ENCODE peak calls at places on chromosomes 7 and 10, in eight cellular contexts. V, A, K, G, B, T, R and F are unnamed samples. For H3K36me3, the result is how much of the 10 kb centered on the place peaks cover.

GRCh38 chr10:45000764-45001381 is at the start of gene ZNF22:
- DNase-seq in G (peak), V (peak), B (peak), T (peak), R (no peak), K (peak), A (no peak), F (no peak)

GRCh38 chr10:96416643-96417042 is 57.8 kb upstream of the OPALIN start:
- DNase-seq in B (peak), R (peak), T (peak), K (peak), G (no peak), A (no peak), V (peak), F (no peak)

GRCh38 chr7:232571-233455 is 40.4 kb downstream of the FAM20C start:
- DNase-seq in K (no peak), A (no peak), T (no peak), V (no peak), R (no peak), B (peak), G (no peak), F (no peak)

GRCh38 chr7:132655071-132655761 is 78.9 kb upstream of the PLXNA4 start:
- DNase-seq in R (no peak), B (peak), G (peak), V (peak), K (peak), T (no peak), A (no peak), F (no peak)

GRCh38 chr7:68038621-68039314 is 1042.1 kb downstream of the TYW1 start:
- DNase-seq in B (no peak), A (no peak), T (no peak), V (no peak), R (peak), G (no peak), K (no peak), F (no peak)

GRCh38 chr7:135672560-135673359 is 10.4 kb downstream of the STMP1 start:
- DNase-seq in B (no peak), T (peak), R (peak), V (no peak), K (no peak), A (no peak), G (no peak), F (no peak)

GRCh38 chr10:49599546-49599945 is 10.6 kb upstream of the SLC18A3 start:
- DNase-seq in T (peak), K (no peak), G (no peak), V (no peak), R (no peak), A (no peak), B (no peak), F (no peak)

GRCh38 chr7:123570390-123571182 is 13.0 kb upstream of the NDUFA5 start:
- DNase-seq in K (no peak), V (no peak), G (no peak), T (no peak), R (no peak), B (no peak), A (no peak), F (no peak)

GRCh38 chr10:86293323-86293840 is 73.2 kb downstream of the GRID1 start:
- DNase-seq in T (no peak), V (peak), G (peak), K (no peak), B (peak), A (no peak), R (no peak), F (peak)

GRCh38 chr10:77548671-77549070 is 88.9 kb downstream of the KCNMA1 start:
- DNase-seq in T (no peak), B (no peak), K (no peak), R (no peak), G (no peak), A (no peak), V (no peak), F (no peak)

GRCh38 chr10:112915590-112916572 is 34.2 kb upstream of the TCF7L2 start:
- DNase-seq in K (no peak), A (peak), V (no peak), T (no peak), B (no peak), G (peak), R (peak), F (no peak)

GRCh38 chr7:132187869-132188789 is 388.1 kb downstream of the PLXNA4 start:
- DNase-seq in T (no peak), A (no peak), R (no peak), G (no peak), B (no peak), K (no peak), V (peak), F (no peak)

GRCh38 chr7:73701357-73701995 is 18.0 kb downstream of the STX1A start:
- DNase-seq in G (no peak), A (no peak), B (no peak), K (no peak), R (peak), V (peak), T (no peak), F (no peak)

GRCh38 chr7:85593355-85593754 is 406.5 kb upstream of the SEMA3D start:
- DNase-seq in V (no peak), B (no peak), A (no peak), G (no peak), K (no peak), T (no peak), R (no peak), F (no peak)

GRCh38 chr7:903921-904755 is 27.8 kb downstream of the GET4 start:
- DNase-seq in B (no peak), T (no peak), K (no peak), R (no peak), G (no peak), V (no peak), A (no peak), F (no peak)

GRCh38 chr7:17474724-17475344 is 176.4 kb downstream of the AHR start:
- DNase-seq in G (no peak), A (no peak), R (peak), K (no peak), V (no peak), B (no peak), T (no peak), F (no peak)

GRCh38 chr10:101284171-101285092 is 55.2 kb upstream of the LBX1 start:
- DNase-seq in V (peak), R (no peak), G (no peak), A (no peak), K (no peak), T (no peak), B (no peak), F (no peak)

GRCh38 chr10:86179961-86180360 is 186.6 kb downstream of the GRID1 start:
- DNase-seq in B (no peak), V (no peak), G (no peak), T (no peak), K (no peak), R (no peak), A (no peak), F (peak)

GRCh38 chr10:6114299-6114698 is 25.5 kb downstream of the RBM17 start:
- DNase-seq in G (no peak), A (no peak), K (no peak), T (no peak), V (no peak), R (no peak), B (no peak), F (no peak)
- H3K36me3 ChIP-seq in G (half or more), A (under half), K (under half), T (half or more), V (half or more), R (under half), B (half or more), F (half or more)

DNA sequence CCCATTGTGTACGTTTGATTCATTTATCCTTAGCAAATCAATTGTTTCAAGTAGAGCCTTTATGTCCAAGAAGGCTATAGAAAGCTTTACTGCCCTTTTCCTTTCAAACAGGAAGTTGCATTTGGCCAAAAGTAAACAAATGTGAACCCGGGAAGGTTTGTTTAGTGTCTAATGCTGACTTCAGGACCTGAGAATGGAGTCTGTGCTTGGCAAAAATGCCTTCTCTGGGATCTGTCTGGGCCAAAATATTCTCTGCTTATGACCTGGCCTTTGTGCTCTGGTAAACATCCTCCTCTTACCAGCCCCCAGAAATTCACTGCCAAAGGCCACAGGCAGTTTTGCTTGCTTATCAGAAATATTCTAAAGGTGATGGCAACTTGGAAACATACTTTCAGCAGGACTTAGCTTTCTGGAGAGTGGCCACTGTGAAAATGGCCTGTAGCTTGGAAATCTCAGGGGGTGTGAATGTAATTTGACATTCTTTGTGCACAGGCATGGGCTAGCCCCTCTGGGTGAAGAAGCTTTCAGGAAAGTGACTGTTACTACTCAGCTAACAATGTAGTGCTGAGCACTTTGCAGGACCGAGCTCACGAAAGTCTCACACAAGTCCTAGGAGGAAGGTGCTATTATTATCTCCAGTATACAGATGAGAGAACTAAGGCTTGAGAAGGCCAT is 199.5 kb downstream of the PTEN start:
- DNase-seq in V (no peak), K (no peak), A (no peak), G (no peak), T (no peak), R (peak), B (no peak), F (no peak)
- TF ChIP-seq EP300 in V (no peak), K (no peak), A (no peak), G (no peak), T (no peak), R (no peak), B (no peak), F (no peak)

GRCh38 chr10:59391060-59391459 is 28.7 kb upstream of the FAM13C start:
- DNase-seq in T (no peak), K (no peak), B (no peak), A (no peak), V (no peak), G (no peak), R (no peak), F (no peak)

GRCh38 chr10:59387951-59388431 is 25.6 kb upstream of the FAM13C start:
- DNase-seq in G (no peak), B (no peak), R (no peak), T (no peak), K (no peak), V (no peak), A (no peak), F (no peak)

GRCh38 chr10:59384761-59385160 is 22.4 kb upstream of the FAM13C start:
- DNase-seq in A (no peak), K (no peak), R (no peak), V (no peak), B (no peak), T (no peak), G (no peak), F (no peak)

GRCh38 chr10:59383908-59384307 is 21.6 kb upstream of the FAM13C start:
- DNase-seq in B (no peak), G (no peak), V (no peak), A (no peak), R (no peak), K (no peak), T (no peak), F (no peak)

GRCh38 chr10:59388577-59388976 is 26.2 kb upstream of the FAM13C start:
- DNase-seq in K (no peak), G (no peak), R (no peak), V (no peak), B (no peak), T (no peak), A (no peak), F (no peak)
- TF ChIP-seq CTCF in K (no peak), G (no peak), R (no peak), V (peak), B (no peak), T (no peak), A (peak), F (no peak)

GRCh38 chr7:130882396-130882795 is 148.4 kb upstream of the KLF14 start:
- DNase-seq in A (no peak), B (no peak), K (no peak), R (no peak), T (no peak), G (no peak), V (peak), F (no peak)

GRCh38 chr7:130883928-130884327 is 149.9 kb upstream of the KLF14 start:
- DNase-seq in T (no peak), R (no peak), B (no peak), V (peak), A (no peak), G (no peak), K (no peak), F (no peak)

GRCh38 chr7:130880668-130881067 is 146.7 kb upstream of the KLF14 start:
- DNase-seq in B (no peak), G (no peak), T (no peak), R (no peak), V (peak), A (no peak), K (no peak), F (no peak)

GRCh38 chr7:130881091-130881798 is 147.2 kb upstream of the KLF14 start:
- DNase-seq in V (no peak), K (no peak), B (no peak), R (no peak), T (no peak), A (no peak), G (no peak), F (no peak)

DNA sequence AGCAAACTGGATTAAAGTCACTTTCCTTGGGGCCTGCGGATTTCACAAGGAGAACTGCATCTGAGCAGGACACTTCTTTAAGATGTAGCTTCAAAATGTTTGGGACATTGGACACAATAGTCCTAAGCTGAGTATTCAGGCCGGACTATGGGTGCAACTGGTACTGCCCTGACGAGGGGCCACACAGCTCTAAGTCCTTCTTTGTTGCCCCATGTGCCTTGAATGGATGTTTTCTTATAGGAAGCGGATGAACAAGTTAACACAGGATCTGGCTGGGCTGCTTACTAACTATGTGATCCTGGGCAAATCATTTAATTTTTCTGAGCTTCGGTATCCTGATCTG is 147.8 kb upstream of the KLF14 start:
- DNase-seq in K (no peak), T (no peak), A (no peak), B (no peak), G (no peak), R (no peak), V (peak), F (no peak)
- H3K36me3 ChIP-seq in K (under half), T (half or more), A (under half), B (half or more), G (half or more), R (under half), V (under half), F (half or more)

DNA sequence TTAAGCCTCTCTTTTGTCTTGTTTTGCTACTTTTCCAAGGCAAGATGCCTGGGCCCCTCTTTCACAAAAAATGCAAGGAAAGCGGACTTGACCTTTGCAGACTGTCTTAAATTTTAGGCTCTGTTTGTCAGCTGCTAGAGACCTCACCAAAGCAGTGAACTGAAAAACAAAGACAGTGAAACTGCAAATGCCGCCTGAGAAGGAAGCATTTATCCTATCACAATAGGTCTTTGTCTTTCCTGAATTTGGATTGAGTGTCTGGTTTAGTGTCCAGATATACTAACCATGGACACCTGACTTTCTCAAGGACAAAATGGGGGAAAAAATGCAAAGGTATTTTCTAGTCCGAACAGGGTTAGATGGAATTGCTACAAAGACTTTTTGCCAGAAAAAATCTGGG is 256.9 kb downstream of the INHBA start:
- DNase-seq in K (no peak), G (no peak), T (peak), B (no peak), V (no peak), A (no peak), R (no peak), F (no peak)
- TF ChIP-seq EP300 in K (no peak), G (no peak), T (no peak), B (no peak), V (no peak), A (no peak), R (no peak), F (no peak)

GRCh38 chr7:142401951-142402350 is 144.1 kb upstream of the PRSS58 start:
- DNase-seq in G (no peak), K (no peak), B (no peak), T (no peak), A (no peak), R (no peak), V (no peak), F (no peak)
- TF ChIP-seq CTCF in G (no peak), K (no peak), B (no peak), T (no peak), A (no peak), R (no peak), V (no peak), F (no peak)

GRCh38 chr10:79293841-79294705 is 53.2 kb upstream of the PPIF start:
- DNase-seq in B (no peak), G (no peak), A (no peak), T (no peak), V (no peak), K (no peak), R (no peak), F (no peak)

GRCh38 chr10:79298403-79299244 is 48.6 kb upstream of the PPIF start:
- DNase-seq in V (no peak), K (no peak), A (no peak), B (peak), R (peak), G (peak), T (no peak), F (no peak)

GRCh38 chr10:79299397-79300370 is 47.6 kb upstream of the PPIF start:
- DNase-seq in V (no peak), A (no peak), K (no peak), G (no peak), T (no peak), R (no peak), B (no peak), F (no peak)

GRCh38 chr10:79295593-79295992 is 51.7 kb upstream of the PPIF start:
- DNase-seq in G (no peak), K (no peak), R (no peak), V (no peak), B (no peak), T (no peak), A (no peak), F (no peak)

DNA sequence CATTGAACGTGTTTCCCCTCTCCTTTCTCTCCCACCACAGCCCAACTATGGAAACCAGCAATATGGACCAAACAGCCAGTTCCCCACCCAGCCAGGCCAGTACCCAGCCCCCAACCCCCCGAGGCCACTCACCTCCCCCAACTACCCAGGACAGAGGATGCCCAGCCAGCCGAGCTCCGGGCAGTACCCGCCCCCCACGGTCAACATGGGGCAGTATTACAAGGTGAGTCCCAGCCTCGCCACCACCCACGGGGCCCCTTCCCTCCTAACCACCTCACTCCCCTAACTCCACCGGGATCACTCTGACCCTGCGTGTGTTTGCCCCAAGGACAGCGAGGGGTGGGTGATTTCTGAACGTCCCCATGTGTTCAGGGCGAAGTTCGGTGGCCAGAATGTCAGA is 50.8 kb upstream of the PPIF start:
- DNase-seq in A (no peak), G (no peak), R (no peak), V (no peak), K (no peak), B (no peak), T (no peak), F (no peak)
- H3K36me3 ChIP-seq in A (half or more), G (half or more), R (under half), V (half or more), K (under half), B (half or more), T (half or more), F (half or more)

DNA sequence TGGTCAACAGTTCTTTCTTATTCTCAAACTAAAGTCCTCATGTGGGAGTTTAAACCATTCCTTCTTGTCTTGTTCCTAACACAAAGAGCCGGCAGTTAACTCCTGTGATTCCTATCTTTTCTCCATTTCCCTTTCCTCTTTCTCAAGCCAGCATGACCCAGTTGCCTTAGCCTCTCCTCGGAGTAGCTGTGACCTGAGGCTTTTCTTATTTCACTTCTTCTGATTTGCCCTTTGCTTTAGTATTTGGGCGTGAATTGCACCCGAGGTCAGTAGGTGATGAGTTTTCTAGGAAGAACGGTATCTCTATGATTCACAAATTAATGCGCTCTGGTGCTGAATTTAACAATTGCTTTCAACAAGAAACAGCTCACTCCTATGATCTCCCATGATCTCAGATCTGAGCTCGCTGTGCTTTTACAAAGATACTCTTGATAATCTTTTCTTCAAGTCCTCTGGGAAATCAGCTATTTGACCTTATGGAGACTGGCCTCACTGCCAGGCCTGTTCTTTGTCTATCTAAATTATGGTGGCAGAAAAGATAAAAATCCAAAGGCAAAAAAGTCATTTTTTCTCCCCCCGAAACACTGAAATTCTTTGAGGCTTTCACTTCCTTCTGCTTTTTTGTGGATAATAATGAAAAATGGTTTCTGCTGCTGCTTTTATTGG is 184.6 kb downstream of the JCAD start:
- DNase-seq in T (no peak), G (no peak), V (no peak), R (no peak), K (no peak), A (no peak), B (no peak), F (no peak)
- TF ChIP-seq EP300 in T (no peak), G (no peak), V (no peak), R (no peak), K (no peak), A (no peak), B (no peak), F (no peak)

GRCh38 chr10:71978476-71978875 is 14.3 kb downstream of the CHST3 start:
- DNase-seq in A (no peak), V (no peak), T (no peak), K (no peak), B (no peak), R (no peak), G (peak), F (no peak)
- TF ChIP-seq CTCF in A (no peak), V (peak), T (no peak), K (no peak), B (no peak), R (peak), G (peak), F (no peak)

DNA sequence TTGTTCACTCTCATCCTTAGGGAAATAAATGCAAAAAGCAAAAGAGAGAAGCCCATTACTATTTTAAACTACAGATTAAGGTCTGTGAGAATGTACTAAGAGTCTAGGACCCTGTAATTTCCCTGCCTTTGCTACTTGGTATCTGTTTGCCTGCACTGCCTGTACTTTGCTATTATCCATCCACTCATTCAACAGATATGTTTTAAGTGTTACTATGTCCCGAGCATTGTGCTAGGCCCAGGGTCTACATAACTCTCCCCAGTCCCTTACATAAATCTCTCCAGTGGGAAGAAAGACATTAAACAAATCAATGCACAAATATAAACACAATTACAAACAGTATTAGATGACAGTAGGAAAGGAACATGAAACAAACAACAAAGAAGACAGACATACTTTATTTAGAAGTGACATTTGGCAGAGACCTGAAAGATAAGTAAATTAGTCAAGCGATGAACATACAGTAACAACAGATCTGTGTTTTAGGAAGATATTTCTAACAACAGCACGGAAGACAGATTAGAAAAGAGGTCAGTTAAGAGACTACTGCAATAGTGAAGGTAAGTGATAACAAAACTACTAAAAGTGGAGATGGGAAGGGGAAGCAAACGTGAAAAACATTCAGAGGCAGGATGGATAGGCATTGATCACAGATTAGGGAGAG is 30.0 kb downstream of the ZNF800 start:
- DNase-seq in B (no peak), T (no peak), G (no peak), K (no peak), A (no peak), V (no peak), R (no peak), F (no peak)
- H3K36me3 ChIP-seq in B (under half), T (under half), G (half or more), K (under half), A (under half), V (under half), R (under half), F (under half)